ENCODE peak calls at places on chromosomes 16 and 17, in seven cellular contexts. E, V, L, H, O, S and D are unnamed samples.

GRCh38 chr17:13572581-13572980 is 29.1 kb downstream of the HS3ST3A1 start:
- DNase-seq in E (no peak), V (no peak), L (no peak), H (no peak), O (no peak), S (no peak), D (no peak)

GRCh38 chr16:85103096-85104079 is 8.9 kb downstream of the CIBAR2 start:
- DNase-seq in E (no peak), V (no peak), L (no peak), H (no peak), O (no peak), S (no peak), D (no peak)

GRCh38 chr17:58377005-58377660 is 25.1 kb upstream of the SUPT4H1 start:
- DNase-seq in E (no peak), V (no peak), L (no peak), H (no peak), O (peak; percentile 68), S (no peak), D (peak; percentile 63)

GRCh38 chr17:66727634-66728570 is 107.0 kb upstream of the CACNG5 start:
- DNase-seq in E (peak; percentile 68), V (peak; percentile 72), L (peak; percentile 37), H (peak; percentile 65), O (peak; percentile 60), S (no peak), D (peak; percentile 62)

GRCh38 chr17:40605301-40605700 is 40.0 kb upstream of the CCR7 start:
- DNase-seq in E (no peak), V (no peak), L (no peak), H (no peak), O (no peak), S (peak; percentile 51), D (no peak)

GRCh38 chr17:60502145-60502544 is 23.9 kb downstream of the APPBP2 start:
- DNase-seq in E (no peak), V (no peak), L (no peak), H (no peak), O (no peak), S (no peak), D (no peak)

GRCh38 chr16:4501071-4501478 is 24.9 kb downstream of the HMOX2 start:
- DNase-seq in E (no peak), V (no peak), L (no peak), H (peak; percentile 57), O (no peak), S (no peak), D (no peak)

GRCh38 chr17:42428141-42428944 is 5.3 kb upstream of the CAVIN1 start:
- DNase-seq in E (peak; percentile 97), V (no peak), L (no peak), H (peak; percentile 95), O (peak; percentile 78), S (peak; percentile 16), D (peak; percentile 60)

GRCh38 chr17:45428954-45429337 is 3.7 kb downstream of the ARHGAP27 start:
- DNase-seq in E (no peak), V (peak; percentile 39), L (no peak), H (no peak), O (no peak), S (no peak), D (no peak)

GRCh38 chr16:60655514-60656153 is 1380.6 kb downstream of the CDH8 start:
- DNase-seq in E (no peak), V (no peak), L (no peak), H (no peak), O (no peak), S (no peak), D (no peak)

GRCh38 chr16:50396770-50397525 is 28.2 kb upstream of the BRD7 start:
- DNase-seq in E (peak; percentile 58), V (no peak), L (no peak), H (no peak), O (peak; percentile 83), S (no peak), D (peak; percentile 23)

GRCh38 chr17:72187544-72187943 is 66.7 kb downstream of the SOX9 start:
- DNase-seq in E (no peak), V (peak; percentile 80), L (no peak), H (peak; percentile 82), O (no peak), S (no peak), D (no peak)

GRCh38 chr17:38403491-38403890 is 24.8 kb upstream of the ARHGAP23 start:
- DNase-seq in E (peak; percentile 56), V (no peak), L (no peak), H (peak; percentile 28), O (no peak), S (no peak), D (no peak)

GRCh38 chr16:11675561-11676511 is 7.6 kb downstream of the SNN start:
- DNase-seq in E (peak; percentile 64), V (peak; percentile 97), L (peak; percentile 77), H (no peak), O (peak; percentile 85), S (no peak), D (no peak)

GRCh38 chr17:57257911-57258885 is 1.9 kb downstream of the MSI2 start:
- DNase-seq in E (no peak), V (no peak), L (no peak), H (peak; percentile 44), O (no peak), S (no peak), D (no peak)

GRCh38 chr17:21249911-21250703 is 3.1 kb downstream of the NATD1 start:
- DNase-seq in E (no peak), V (no peak), L (no peak), H (no peak), O (no peak), S (no peak), D (no peak)

GRCh38 chr16:75109732-75110243 is 6.8 kb downstream of the LDHD start:
- DNase-seq in E (no peak), V (peak; percentile 97), L (peak; percentile 36), H (no peak), O (peak; percentile 50), S (no peak), D (no peak)

GRCh38 chr17:2366747-2367494 is 29.6 kb downstream of the SGSM2 start:
- DNase-seq in E (peak; percentile 44), V (no peak), L (no peak), H (peak; percentile 26), O (no peak), S (no peak), D (no peak)

GRCh38 chr17:27915715-27916114 is 22.6 kb upstream of the LYRM9 start:
- DNase-seq in E (no peak), V (no peak), L (no peak), H (no peak), O (no peak), S (no peak), D (no peak)

GRCh38 chr17:79777166-79777843 is 643 bp upstream of the CBX2 start:
- DNase-seq in E (peak; percentile 73), V (peak; percentile 72), L (no peak), H (peak; percentile 53), O (peak; percentile 48), S (no peak), D (no peak)

GRCh38 chr17:45971698-45972141 is 27.3 kb upstream of the STH start:
- DNase-seq in E (no peak), V (peak; percentile 35), L (no peak), H (no peak), O (no peak), S (no peak), D (no peak)

DNA sequence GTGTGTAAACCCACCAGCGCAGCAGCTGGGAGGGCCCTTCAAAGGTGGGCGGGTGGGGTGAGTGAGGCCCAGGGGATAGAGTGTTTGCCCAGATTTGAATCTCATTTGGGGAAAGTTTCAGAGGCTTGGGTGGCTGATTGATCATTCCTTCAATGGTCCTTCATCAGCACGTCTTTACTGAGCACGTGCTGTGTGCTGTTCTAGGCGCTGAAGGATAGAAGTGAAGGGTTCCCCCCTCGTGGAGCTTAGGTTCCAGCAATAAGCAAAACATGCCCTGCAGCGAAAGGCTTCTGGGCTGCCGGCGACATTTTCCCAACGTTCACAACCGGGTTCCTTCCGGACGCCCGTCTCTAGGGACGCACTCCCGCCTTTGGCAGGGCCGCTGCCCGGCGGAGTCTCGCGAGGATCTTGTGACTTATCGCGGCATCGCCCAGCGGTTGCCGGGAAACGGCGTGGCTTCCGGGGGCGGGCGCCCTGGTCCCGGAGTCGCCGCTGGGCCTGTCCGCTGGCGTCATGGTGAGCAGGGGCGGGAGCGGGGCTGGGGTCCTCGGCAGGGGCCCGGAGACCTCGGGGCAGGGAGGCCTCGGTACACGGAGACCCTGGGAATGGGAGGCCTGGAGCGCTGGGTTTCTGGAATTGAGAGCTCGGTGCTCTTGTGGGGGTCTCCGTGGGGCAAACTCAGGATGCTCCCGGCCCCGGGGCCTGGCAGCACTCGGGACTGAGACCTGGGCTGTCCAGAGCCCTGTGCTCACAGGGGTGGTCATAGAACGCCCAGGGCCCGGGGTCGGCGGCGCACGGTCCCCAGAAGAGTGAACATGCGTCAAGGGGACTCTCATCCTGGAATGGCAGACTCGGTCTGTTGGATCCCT is 3.2 kb upstream of the DBNDD1 start:
- DNase-seq in E (peak; percentile 91), V (peak; percentile 96), L (peak; percentile 84), H (peak; percentile 90), O (peak; percentile 97), S (peak; percentile 63), D (peak; percentile 94)
- TF ChIP-seq CTCF in E (no peak), V (no peak), L (no peak), H (no peak), O (no peak), S (no peak), D (no peak)

DNA sequence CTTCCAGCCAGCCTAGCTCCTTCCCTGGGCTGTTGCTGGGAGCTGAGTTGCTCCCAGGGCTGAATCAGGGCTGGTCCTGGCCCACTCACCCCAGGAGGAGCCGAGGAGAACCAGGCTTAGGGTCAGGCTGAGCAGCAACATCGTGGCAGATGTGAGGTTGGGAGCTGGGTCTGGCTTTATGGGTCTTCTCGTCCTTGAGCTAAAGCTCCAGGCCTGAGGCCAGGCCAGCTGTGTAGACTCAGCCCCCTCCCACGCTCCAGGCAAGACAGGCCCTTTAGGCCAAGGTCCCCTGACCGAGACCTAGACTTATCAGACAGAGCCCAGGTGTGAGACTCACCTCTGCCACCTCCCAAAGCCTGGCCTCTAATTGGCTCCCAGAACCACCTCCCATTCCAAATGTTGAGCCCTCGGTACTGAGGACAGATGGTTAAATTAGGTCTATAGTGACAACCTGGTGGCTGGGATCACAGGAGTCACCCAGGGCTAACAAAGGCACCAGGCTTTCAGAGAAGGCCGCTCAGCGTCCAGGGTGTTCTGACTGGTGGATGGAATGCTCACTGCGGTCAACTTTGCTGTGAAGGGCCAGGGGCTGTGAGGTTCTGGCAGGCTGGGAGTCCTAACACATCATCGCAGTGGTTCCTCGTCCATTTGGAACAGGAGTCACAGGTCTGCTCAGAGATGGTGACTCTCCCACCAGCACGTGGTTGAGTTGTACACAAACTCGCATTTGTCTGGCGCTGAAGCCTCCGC is at the start of gene CTRL:
- DNase-seq in E (no peak), V (peak; percentile 50), L (no peak), H (no peak), O (no peak), S (no peak), D (no peak)
- TF ChIP-seq CTCF in E (no peak), V (peak; percentile 6), L (no peak), H (peak; percentile 13), O (no peak), S (no peak), D (no peak)

GRCh38 chr16:29736112-29736511 is 9.7 kb downstream of the C16orf54 start:
- DNase-seq in E (peak; percentile 16), V (no peak), L (no peak), H (no peak), O (no peak), S (no peak), D (no peak)
- TF ChIP-seq CTCF in E (no peak), V (no peak), L (no peak), H (peak; percentile 7), O (no peak), S (no peak), D (no peak)

DNA sequence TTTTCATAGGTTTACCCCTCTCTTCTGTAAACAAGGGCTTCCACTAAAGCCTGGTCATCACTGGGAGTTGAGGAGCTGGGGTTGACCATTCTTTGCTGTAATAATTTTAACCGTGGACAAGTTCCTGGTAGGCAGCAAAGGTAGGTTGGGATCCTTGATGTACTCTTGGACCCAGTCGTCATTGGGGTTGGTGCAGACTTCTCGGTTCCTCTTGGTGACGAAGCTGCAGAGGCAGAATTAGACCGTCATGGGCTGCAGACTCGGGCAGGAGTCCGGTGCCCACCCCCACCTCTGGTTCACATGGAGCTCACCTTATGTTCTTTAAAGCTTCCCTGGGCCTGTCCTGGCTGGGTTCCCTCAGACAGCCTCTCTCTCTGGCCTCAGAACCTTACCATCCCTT is 3.8 kb downstream of the CCL16 start:
- DNase-seq in E (no peak), V (no peak), L (no peak), H (no peak), O (no peak), S (no peak), D (no peak)
- TF ChIP-seq CTCF in E (no peak), V (no peak), L (no peak), H (no peak), O (no peak), S (no peak), D (no peak)